ENCODE peak calls at places on chromosomes 7 and 10, in seven cellular contexts. L, K, V, I, D, R and U are unnamed samples.

GRCh38 chr10:15661574-15661973 is 58.1 kb downstream of the ITGA8 start:
- DNase-seq in R (no peak), L (no peak), I (no peak), K (no peak), V (no peak), D (no peak), U (no peak)

GRCh38 chr10:88616250-88616977 is 29.9 kb downstream of the LIPJ start:
- DNase-seq in D (no peak), K (no peak), V (no peak), L (no peak), R (no peak), I (no peak), U (peak)

GRCh38 chr10:114392112-114392835 is 12.0 kb downstream of the AFAP1L2 start:
- DNase-seq in R (no peak), V (no peak), I (no peak), D (no peak), L (no peak), K (no peak), U (peak)

GRCh38 chr10:124088944-124089343 is 4.5 kb downstream of the CHST15 start:
- DNase-seq in D (no peak), I (no peak), K (no peak), L (no peak), V (no peak), R (no peak), U (no peak)

GRCh38 chr7:96311967-96312366 is 9.9 kb downstream of the SLC25A13 start:
- DNase-seq in D (no peak), K (no peak), R (peak), V (no peak), I (peak), L (peak), U (peak)

GRCh38 chr10:43926371-43926770 is 277.7 kb upstream of the ZNF32 start:
- DNase-seq in D (no peak), R (no peak), K (no peak), L (no peak), I (no peak), V (no peak), U (no peak)

GRCh38 chr7:141671705-141672496 is 30.1 kb downstream of the DENND11 start:
- DNase-seq in I (no peak), D (no peak), R (no peak), K (no peak), L (no peak), V (no peak), U (no peak)

GRCh38 chr7:50687575-50688261 is 95.0 kb downstream of the GRB10 start:
- DNase-seq in K (no peak), R (no peak), D (no peak), L (no peak), V (no peak), I (no peak), U (no peak)

GRCh38 chr10:2897619-2898508 is 169.5 kb upstream of the PFKP start:
- DNase-seq in D (no peak), L (no peak), R (no peak), I (no peak), K (no peak), V (no peak), U (no peak)

GRCh38 chr7:86559096-86559495 is 84.6 kb upstream of the GRM3 start:
- DNase-seq in K (no peak), L (no peak), D (no peak), V (no peak), I (no peak), R (no peak), U (no peak)

GRCh38 chr7:112214887-112215286 is 8.4 kb downstream of the ZNF277 start:
- DNase-seq in D (no peak), V (no peak), L (no peak), R (no peak), I (no peak), K (no peak), U (no peak)

GRCh38 chr10:89042547-89042946 is 51.9 kb downstream of the FAS start:
- DNase-seq in R (no peak), L (no peak), D (no peak), I (no peak), K (no peak), V (no peak), U (no peak)

GRCh38 chr7:46752881-46753366 is 829.0 kb downstream of the TNS3 start:
- DNase-seq in V (no peak), R (no peak), D (no peak), L (no peak), I (no peak), K (no peak), U (no peak)

GRCh38 chr7:142891490-142892082 is 6.0 kb upstream of the TRPV6 start:
- DNase-seq in K (no peak), I (no peak), D (no peak), V (peak), R (no peak), L (no peak), U (no peak)

GRCh38 chr7:119270045-119270464 is 1002.9 kb upstream of the KCND2 start:
- DNase-seq in V (no peak), L (peak), R (peak), K (peak), D (peak), I (peak), U (peak)

GRCh38 chr7:16278167-16278787 is 143.1 kb downstream of the CRPPA start:
- DNase-seq in V (no peak), L (no peak), I (no peak), D (no peak), K (no peak), R (no peak), U (no peak)

GRCh38 chr10:5698062-5698461 is 13.4 kb downstream of the TASOR2 start:
- DNase-seq in I (no peak), V (no peak), R (no peak), K (no peak), D (no peak), L (no peak), U (no peak)

GRCh38 chr10:48447356-48448215 is 141.1 kb downstream of the MAPK8 start:
- DNase-seq in R (no peak), L (no peak), I (peak), K (no peak), D (no peak), V (no peak), U (no peak)

GRCh38 chr10:132430861-132431271 is 33.9 kb downstream of the PWWP2B start:
- DNase-seq in L (no peak), D (no peak), I (no peak), K (no peak), R (no peak), V (no peak), U (no peak)

GRCh38 chr10:6321880-6322279 is 119.1 kb downstream of the PFKFB3 start:
- DNase-seq in V (no peak), K (no peak), L (no peak), D (no peak), I (no peak), R (no peak), U (no peak)

GRCh38 chr10:101780818-101781654 is 2.2 kb downstream of the NPM3 start:
- DNase-seq in R (no peak), D (peak), L (peak), K (no peak), V (peak), I (peak), U (peak)

GRCh38 chr10:122243560-122243959 is 27.5 kb upstream of the BTBD16 start:
- DNase-seq in D (no peak), K (no peak), V (no peak), R (peak), I (no peak), L (no peak), U (no peak)

GRCh38 chr10:102931643-102932042 is 13.5 kb downstream of the CNNM2 start:
- DNase-seq in D (no peak), I (no peak), R (no peak), V (no peak), K (no peak), L (no peak), U (no peak)

GRCh38 chr10:63265646-63266207 is 132.6 kb downstream of the NRBF2 start:
- DNase-seq in V (no peak), K (no peak), L (no peak), R (no peak), D (no peak), I (no peak), U (no peak)

GRCh38 chr7:133437544-133437943 is 184.7 kb downstream of the EXOC4 start:
- DNase-seq in D (no peak), V (no peak), R (no peak), K (no peak), I (no peak), L (no peak), U (no peak)

GRCh38 chr7:157875230-157876179 is 538.7 kb downstream of the DNAJB6 start:
- DNase-seq in R (no peak), D (no peak), K (no peak), I (peak), L (no peak), V (no peak), U (no peak)

GRCh38 chr7:50507898-50508470 is 57.2 kb downstream of the DDC start:
- DNase-seq in K (no peak), I (no peak), R (no peak), L (no peak), D (no peak), V (no peak), U (no peak)

GRCh38 chr10:33254556-33255160 is 79.8 kb downstream of the NRP1 start:
- DNase-seq in I (no peak), L (no peak), V (no peak), R (no peak), D (no peak), K (no peak), U (no peak)

GRCh38 chr10:33253411-33253810 is 81.1 kb downstream of the NRP1 start:
- DNase-seq in L (no peak), I (no peak), V (no peak), R (no peak), D (no peak), K (no peak), U (no peak)

GRCh38 chr10:33252324-33252723 is 82.1 kb downstream of the NRP1 start:
- DNase-seq in I (no peak), R (no peak), L (no peak), D (no peak), V (no peak), K (no peak), U (no peak)

GRCh38 chr10:33249659-33250058 is 84.8 kb downstream of the NRP1 start:
- DNase-seq in R (no peak), V (no peak), I (no peak), K (no peak), L (no peak), D (no peak), U (no peak)

GRCh38 chr10:33252794-33253203 is 81.7 kb downstream of the NRP1 start:
- DNase-seq in R (no peak), V (no peak), K (no peak), D (no peak), I (no peak), L (no peak), U (no peak)
- TF ChIP-seq EP300 in R (no peak), V (no peak), K (no peak), D (no peak), I (no peak), L (no peak), U (no peak)

GRCh38 chr7:29976673-29977072 is 12.9 kb downstream of the SCRN1 start:
- DNase-seq in D (no peak), V (no peak), R (no peak), K (no peak), L (peak), I (no peak), U (no peak)
- H3K4me3 ChIP-seq in D (no peak), V (no peak), R (no peak), K (no peak), L (no peak), I (no peak), U (no peak)

GRCh38 chr7:66748127-66748511 is 7.6 kb downstream of the RABGEF1 start:
- DNase-seq in V (no peak), K (no peak), I (no peak), R (no peak), D (no peak), L (no peak), U (no peak)
- TF ChIP-seq EP300 in V (no peak), K (no peak), I (no peak), R (no peak), D (no peak), L (no peak), U (no peak)

GRCh38 chr7:93949468-93949867 is 27.9 kb downstream of the GNG11 start:
- DNase-seq in I (no peak), K (no peak), V (no peak), R (no peak), D (no peak), L (no peak), U (no peak)
- H3K4me3 ChIP-seq in I (no peak), K (no peak), V (no peak), R (no peak), D (no peak), L (no peak), U (no peak)

DNA sequence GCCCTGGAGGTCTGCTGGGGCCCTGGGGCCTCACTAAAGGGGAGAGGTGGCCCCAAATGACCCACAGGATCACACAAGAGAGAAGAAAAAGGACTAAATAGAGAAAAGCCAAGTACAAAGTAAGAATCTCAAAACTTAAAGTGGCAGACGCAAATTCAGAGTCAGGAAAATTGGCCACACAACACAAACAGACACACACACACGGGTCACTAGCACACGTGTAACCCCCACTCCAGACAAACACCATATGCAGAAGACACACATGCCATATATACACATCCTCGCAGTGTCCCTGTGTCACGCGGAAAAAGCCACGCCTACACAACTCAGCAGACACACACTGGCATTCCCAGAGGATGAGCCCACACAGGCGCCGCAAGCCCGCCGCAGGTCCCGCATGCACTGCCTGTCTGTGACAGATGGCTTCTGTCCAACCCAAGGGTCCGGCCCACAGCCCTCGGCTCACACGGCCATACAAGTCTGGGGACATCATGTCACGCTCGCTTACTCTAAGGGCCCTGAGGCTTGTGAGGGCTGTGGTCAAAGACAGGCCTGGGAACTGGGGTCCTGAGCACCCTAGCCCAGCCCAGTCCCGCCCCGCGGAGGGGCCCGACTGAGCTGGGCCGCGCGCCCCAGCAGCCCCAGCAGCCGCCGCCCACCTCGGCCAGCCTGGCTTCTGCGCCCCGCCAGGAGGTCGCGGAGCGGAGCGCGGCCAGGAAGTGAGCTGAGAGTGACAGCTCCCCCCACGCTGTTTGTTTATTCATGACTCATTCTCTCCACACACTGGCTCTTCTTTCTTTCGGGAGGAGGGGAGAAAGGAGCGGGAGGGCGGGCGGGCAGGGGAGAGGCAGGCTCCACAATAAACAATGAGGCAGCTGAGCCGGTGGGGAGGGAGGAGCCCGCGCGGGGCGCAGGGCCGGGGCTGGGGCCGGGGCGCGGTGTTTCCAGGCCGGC is 95.5 kb upstream of the ZMIZ1 start:
- DNase-seq in D (peak), K (peak), V (peak), R (peak), L (peak), I (peak), U (peak)
- TF ChIP-seq EP300 in D (peak), K (no peak), V (no peak), R (no peak), L (no peak), I (peak), U (peak)